ENCODE peak calls at places on chromosomes 16 and 17, in ten cellular contexts. One of them, this sample, is unnamed.

GRCh38 chr17:28226563-28226962 is 92.4 kb upstream of the TMEM97 start:
- DNase-seq in uterus: no peak
- DNase-seq in right lobe of liver: no peak
- DNase-seq in kidney: peak
- DNase-seq in lower lobe of right lung: no peak
- DNase-seq in GM23338: no peak
- DNase-seq in left lung: peak
- DNase-seq in mammary epithelial cell: no peak
- DNase-seq in pancreas: no peak
- DNase-seq in body of pancreas: no peak
- DNase-seq in this sample: no peak

GRCh38 chr17:76707985-76708807 is 2.6 kb downstream of the MXRA7 start:
- DNase-seq in uterus: no peak
- DNase-seq in right lobe of liver: no peak
- DNase-seq in kidney: peak
- DNase-seq in lower lobe of right lung: no peak
- DNase-seq in GM23338: peak
- DNase-seq in left lung: no peak
- DNase-seq in mammary epithelial cell: no peak
- DNase-seq in pancreas: no peak
- DNase-seq in body of pancreas: no peak
- DNase-seq in this sample: no peak

GRCh38 chr17:62675260-62675659 is 47.8 kb downstream of the MRC2 start:
- DNase-seq in uterus: no peak
- DNase-seq in right lobe of liver: no peak
- DNase-seq in kidney: no peak
- DNase-seq in lower lobe of right lung: peak
- DNase-seq in GM23338: no peak
- DNase-seq in left lung: no peak
- DNase-seq in mammary epithelial cell: no peak
- DNase-seq in pancreas: no peak
- DNase-seq in body of pancreas: no peak
- DNase-seq in this sample: no peak

GRCh38 chr17:48639982-48640857 is 14.1 kb upstream of the HOXB9 start:
- DNase-seq in uterus: no peak
- DNase-seq in right lobe of liver: no peak
- DNase-seq in kidney: no peak
- DNase-seq in lower lobe of right lung: no peak
- DNase-seq in GM23338: no peak
- DNase-seq in left lung: no peak
- DNase-seq in mammary epithelial cell: no peak
- DNase-seq in pancreas: no peak
- DNase-seq in body of pancreas: no peak
- DNase-seq in this sample: no peak

GRCh38 chr16:24975428-24975889 is 39.7 kb downstream of the ARHGAP17 start:
- DNase-seq in uterus: no peak
- DNase-seq in right lobe of liver: peak
- DNase-seq in kidney: no peak
- DNase-seq in lower lobe of right lung: no peak
- DNase-seq in GM23338: no peak
- DNase-seq in left lung: no peak
- DNase-seq in mammary epithelial cell: peak
- DNase-seq in pancreas: no peak
- DNase-seq in body of pancreas: no peak
- DNase-seq in this sample: no peak

GRCh38 chr16:15650019-15650697 is at the start of gene NDE1:
- DNase-seq in uterus: peak
- DNase-seq in right lobe of liver: peak
- DNase-seq in kidney: peak
- DNase-seq in lower lobe of right lung: peak
- DNase-seq in GM23338: peak
- DNase-seq in left lung: peak
- DNase-seq in mammary epithelial cell: peak
- DNase-seq in pancreas: peak
- DNase-seq in body of pancreas: peak
- DNase-seq in this sample: peak

GRCh38 chr16:72977127-72977526 is 70.8 kb downstream of the ZFHX3 start:
- DNase-seq in uterus: no peak
- DNase-seq in right lobe of liver: no peak
- DNase-seq in kidney: no peak
- DNase-seq in lower lobe of right lung: peak
- DNase-seq in GM23338: no peak
- DNase-seq in left lung: no peak
- DNase-seq in mammary epithelial cell: no peak
- DNase-seq in pancreas: no peak
- DNase-seq in body of pancreas: no peak
- DNase-seq in this sample: no peak

GRCh38 chr17:3553419-3554401 is 3.9 kb downstream of the TRPV3 start:
- DNase-seq in uterus: no peak
- DNase-seq in right lobe of liver: no peak
- DNase-seq in kidney: peak
- DNase-seq in lower lobe of right lung: no peak
- DNase-seq in GM23338: no peak
- DNase-seq in left lung: no peak
- DNase-seq in mammary epithelial cell: no peak
- DNase-seq in pancreas: no peak
- DNase-seq in body of pancreas: no peak
- DNase-seq in this sample: peak

GRCh38 chr17:44688675-44689491 is 693 bp downstream of the CCDC43 start:
- DNase-seq in uterus: no peak
- DNase-seq in right lobe of liver: no peak
- DNase-seq in kidney: no peak
- DNase-seq in lower lobe of right lung: no peak
- DNase-seq in GM23338: no peak
- DNase-seq in left lung: no peak
- DNase-seq in mammary epithelial cell: peak
- DNase-seq in pancreas: no peak
- DNase-seq in body of pancreas: no peak
- DNase-seq in this sample: no peak

GRCh38 chr17:37067555-37068111 is 118.9 kb downstream of the AATF start:
- DNase-seq in uterus: no peak
- DNase-seq in right lobe of liver: peak
- DNase-seq in kidney: peak
- DNase-seq in lower lobe of right lung: no peak
- DNase-seq in GM23338: peak
- DNase-seq in left lung: no peak
- DNase-seq in mammary epithelial cell: peak
- DNase-seq in pancreas: no peak
- DNase-seq in body of pancreas: peak
- DNase-seq in this sample: no peak

GRCh38 chr16:83856846-83857245 is 42.1 kb upstream of the MLYCD start:
- DNase-seq in uterus: no peak
- DNase-seq in right lobe of liver: no peak
- DNase-seq in kidney: no peak
- DNase-seq in lower lobe of right lung: no peak
- DNase-seq in GM23338: no peak
- DNase-seq in left lung: no peak
- DNase-seq in mammary epithelial cell: no peak
- DNase-seq in pancreas: no peak
- DNase-seq in body of pancreas: no peak
- DNase-seq in this sample: no peak

GRCh38 chr17:77959216-77959925 is 868 bp downstream of the TNRC6C start:
- DNase-seq in uterus: no peak
- DNase-seq in right lobe of liver: peak
- DNase-seq in kidney: no peak
- DNase-seq in lower lobe of right lung: peak
- DNase-seq in GM23338: peak
- DNase-seq in left lung: no peak
- DNase-seq in mammary epithelial cell: peak
- DNase-seq in pancreas: peak
- DNase-seq in body of pancreas: peak
- DNase-seq in this sample: no peak

GRCh38 chr16:49556252-49557069 is 182.9 kb downstream of the C16orf78 start:
- DNase-seq in uterus: no peak
- DNase-seq in right lobe of liver: no peak
- DNase-seq in kidney: no peak
- DNase-seq in lower lobe of right lung: no peak
- DNase-seq in GM23338: peak
- DNase-seq in left lung: no peak
- DNase-seq in mammary epithelial cell: no peak
- DNase-seq in pancreas: no peak
- DNase-seq in body of pancreas: no peak
- DNase-seq in this sample: no peak

GRCh38 chr16:55668337-55669281 is 12.8 kb downstream of the SLC6A2 start:
- DNase-seq in uterus: no peak
- DNase-seq in right lobe of liver: no peak
- DNase-seq in kidney: no peak
- DNase-seq in lower lobe of right lung: no peak
- DNase-seq in GM23338: peak
- DNase-seq in left lung: no peak
- DNase-seq in mammary epithelial cell: peak
- DNase-seq in pancreas: no peak
- DNase-seq in body of pancreas: no peak
- DNase-seq in this sample: no peak

GRCh38 chr17:46194393-46195216 is 1.4 kb upstream of the KANSL1 start:
- DNase-seq in uterus: no peak
- DNase-seq in right lobe of liver: no peak
- DNase-seq in kidney: no peak
- DNase-seq in lower lobe of right lung: no peak
- DNase-seq in GM23338: peak
- DNase-seq in left lung: no peak
- DNase-seq in mammary epithelial cell: no peak
- DNase-seq in pancreas: no peak
- DNase-seq in body of pancreas: no peak
- DNase-seq in this sample: no peak

GRCh38 chr16:11047939-11048500 is 103.7 kb downstream of the CLEC16A start:
- DNase-seq in uterus: peak
- DNase-seq in right lobe of liver: peak
- DNase-seq in kidney: no peak
- DNase-seq in lower lobe of right lung: no peak
- DNase-seq in GM23338: no peak
- DNase-seq in left lung: no peak
- DNase-seq in mammary epithelial cell: no peak
- DNase-seq in pancreas: no peak
- DNase-seq in body of pancreas: no peak
- DNase-seq in this sample: no peak
- H3K27ac ChIP-seq in uterus: peak
- H3K27ac ChIP-seq in right lobe of liver: no peak
- H3K27ac ChIP-seq in kidney: no peak
- H3K27ac ChIP-seq in lower lobe of right lung: no peak
- H3K27ac ChIP-seq in GM23338: peak
- H3K27ac ChIP-seq in left lung: no peak
- H3K27ac ChIP-seq in mammary epithelial cell: no peak
- H3K27ac ChIP-seq in pancreas: no peak
- H3K27ac ChIP-seq in body of pancreas: no peak
- H3K27ac ChIP-seq in this sample: no peak

GRCh38 chr17:30229012-30229411 is 6.5 kb downstream of the SLC6A4 start:
- DNase-seq in uterus: no peak
- DNase-seq in right lobe of liver: no peak
- DNase-seq in kidney: no peak
- DNase-seq in lower lobe of right lung: no peak
- DNase-seq in GM23338: no peak
- DNase-seq in left lung: no peak
- DNase-seq in mammary epithelial cell: peak
- DNase-seq in pancreas: no peak
- DNase-seq in body of pancreas: no peak
- DNase-seq in this sample: no peak
- H3K4me3 ChIP-seq in uterus: no peak
- H3K4me3 ChIP-seq in right lobe of liver: no peak
- H3K4me3 ChIP-seq in kidney: no peak
- H3K4me3 ChIP-seq in lower lobe of right lung: no peak
- H3K4me3 ChIP-seq in GM23338: no peak
- H3K4me3 ChIP-seq in left lung: no peak
- H3K4me3 ChIP-seq in mammary epithelial cell: no peak
- H3K4me3 ChIP-seq in pancreas: no peak
- H3K4me3 ChIP-seq in body of pancreas: no peak
- H3K4me3 ChIP-seq in this sample: no peak

GRCh38 chr17:79728169-79728907 is 2.4 kb upstream of the ENPP7 start:
- DNase-seq in uterus: peak
- DNase-seq in right lobe of liver: peak
- DNase-seq in kidney: peak
- DNase-seq in lower lobe of right lung: peak
- DNase-seq in GM23338: peak
- DNase-seq in left lung: peak
- DNase-seq in mammary epithelial cell: peak
- DNase-seq in pancreas: peak
- DNase-seq in body of pancreas: peak
- DNase-seq in this sample: no peak
- H3K27ac ChIP-seq in uterus: peak
- H3K27ac ChIP-seq in right lobe of liver: no peak
- H3K27ac ChIP-seq in kidney: no peak
- H3K27ac ChIP-seq in lower lobe of right lung: no peak
- H3K27ac ChIP-seq in GM23338: no peak
- H3K27ac ChIP-seq in left lung: no peak
- H3K27ac ChIP-seq in mammary epithelial cell: no peak
- H3K27ac ChIP-seq in pancreas: no peak
- H3K27ac ChIP-seq in body of pancreas: no peak
- H3K27ac ChIP-seq in this sample: no peak

GRCh38 chr16:12239953-12240485 is 263.5 kb downstream of the SNX29 start:
- DNase-seq in uterus: no peak
- DNase-seq in right lobe of liver: no peak
- DNase-seq in kidney: no peak
- DNase-seq in lower lobe of right lung: no peak
- DNase-seq in GM23338: no peak
- DNase-seq in left lung: no peak
- DNase-seq in mammary epithelial cell: peak
- DNase-seq in pancreas: no peak
- DNase-seq in body of pancreas: no peak
- DNase-seq in this sample: no peak

GRCh38 chr16:12245923-12246290 is 269.4 kb downstream of the SNX29 start:
- DNase-seq in uterus: no peak
- DNase-seq in right lobe of liver: no peak
- DNase-seq in kidney: no peak
- DNase-seq in lower lobe of right lung: no peak
- DNase-seq in GM23338: no peak
- DNase-seq in left lung: no peak
- DNase-seq in mammary epithelial cell: no peak
- DNase-seq in pancreas: no peak
- DNase-seq in body of pancreas: no peak
- DNase-seq in this sample: no peak

GRCh38 chr16:12239226-12239625 is 262.7 kb downstream of the SNX29 start:
- DNase-seq in uterus: no peak
- DNase-seq in right lobe of liver: no peak
- DNase-seq in kidney: no peak
- DNase-seq in lower lobe of right lung: no peak
- DNase-seq in GM23338: no peak
- DNase-seq in left lung: no peak
- DNase-seq in mammary epithelial cell: no peak
- DNase-seq in pancreas: no peak
- DNase-seq in body of pancreas: no peak
- DNase-seq in this sample: no peak

GRCh38 chr16:12245088-12245922 is 268.8 kb downstream of the SNX29 start:
- DNase-seq in uterus: no peak
- DNase-seq in right lobe of liver: no peak
- DNase-seq in kidney: no peak
- DNase-seq in lower lobe of right lung: no peak
- DNase-seq in GM23338: no peak
- DNase-seq in left lung: no peak
- DNase-seq in mammary epithelial cell: no peak
- DNase-seq in pancreas: no peak
- DNase-seq in body of pancreas: no peak
- DNase-seq in this sample: no peak

DNA sequence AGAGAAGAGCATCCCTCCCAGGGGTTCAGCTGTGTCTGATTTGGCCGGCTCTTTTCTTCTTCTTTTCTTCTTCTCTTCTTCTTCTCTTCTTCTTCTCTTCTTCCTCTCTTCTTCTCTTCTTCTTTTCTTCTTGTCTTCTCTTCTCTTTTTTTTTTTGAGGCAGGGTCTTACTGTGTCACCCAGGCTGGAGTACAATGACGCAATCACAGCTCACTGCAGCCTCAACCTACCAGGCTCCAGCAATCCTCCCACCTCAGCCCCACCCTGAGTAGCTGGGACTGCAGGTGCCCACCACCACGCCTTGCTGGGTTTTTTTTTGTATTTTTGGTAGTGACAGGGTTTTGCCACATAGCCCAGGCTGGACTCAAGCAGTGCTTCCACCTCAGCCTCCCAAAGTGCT is 266.0 kb downstream of the SNX29 start:
- DNase-seq in uterus: no peak
- DNase-seq in right lobe of liver: no peak
- DNase-seq in kidney: no peak
- DNase-seq in lower lobe of right lung: no peak
- DNase-seq in GM23338: no peak
- DNase-seq in left lung: no peak
- DNase-seq in mammary epithelial cell: no peak
- DNase-seq in pancreas: no peak
- DNase-seq in body of pancreas: no peak
- DNase-seq in this sample: no peak
- H3K4me3 ChIP-seq in uterus: no peak
- H3K4me3 ChIP-seq in right lobe of liver: no peak
- H3K4me3 ChIP-seq in kidney: no peak
- H3K4me3 ChIP-seq in lower lobe of right lung: no peak
- H3K4me3 ChIP-seq in GM23338: no peak
- H3K4me3 ChIP-seq in left lung: no peak
- H3K4me3 ChIP-seq in mammary epithelial cell: no peak
- H3K4me3 ChIP-seq in pancreas: no peak
- H3K4me3 ChIP-seq in body of pancreas: no peak
- H3K4me3 ChIP-seq in this sample: no peak